ENCODE peak calls at places on chromosomes 6 and 20, in six cellular contexts. F, W, O, Q, G and C are unnamed samples.
A peak's percentile ranks its signal among the peaks of the same experiment; 100 is the strongest.

GRCh38 chr6:33589723-33590530 is 9.9 kb upstream of the BAK1 start:
- DNase-seq in F (peak; percentile 63), G (peak; percentile 37), O (peak; percentile 97), Q (no peak), W (peak; percentile 84), C (peak; percentile 58)

GRCh38 chr20:13839421-13840092 is 54.7 kb downstream of the NDUFAF5 start:
- DNase-seq in W (no peak), O (no peak), G (no peak), Q (no peak), F (no peak), C (no peak)

GRCh38 chr20:63536241-63536977 is 767 bp downstream of the PTK6 start:
- DNase-seq in W (no peak), O (no peak), G (no peak), Q (no peak), F (no peak), C (no peak)

GRCh38 chr6:152368761-152369624 is 268.2 kb downstream of the SYNE1 start:
- DNase-seq in O (no peak), Q (no peak), G (no peak), F (no peak), W (no peak), C (no peak)

GRCh38 chr6:80197474-80197873 is 91.0 kb downstream of the BCKDHB start:
- DNase-seq in G (no peak), W (no peak), F (no peak), O (no peak), Q (no peak), C (no peak)

GRCh38 chr20:23072892-23073586 is 13.1 kb downstream of the CD93 start:
- DNase-seq in G (no peak), O (no peak), F (no peak), Q (no peak), W (no peak), C (no peak)

GRCh38 chr6:157751547-157752200 is 71.4 kb upstream of the SNX9 start:
- DNase-seq in G (no peak), F (no peak), O (no peak), W (no peak), Q (no peak), C (no peak)

GRCh38 chr20:63497946-63498935 is 642 bp downstream of the EEF1A2 start:
- DNase-seq in F (no peak), O (no peak), G (no peak), W (no peak), Q (no peak), C (no peak)

GRCh38 chr6:55069132-55069781 is 105.1 kb upstream of the HCRTR2 start:
- DNase-seq in O (peak; percentile 49), Q (peak; percentile 2), W (no peak), F (no peak), G (no peak), C (no peak)

GRCh38 chr20:63014710-63015109 is 7.9 kb upstream of the BHLHE23 start:
- DNase-seq in W (no peak), G (no peak), F (no peak), Q (peak; percentile 50), O (no peak), C (no peak)

GRCh38 chr6:80343511-80343910 is 237.0 kb downstream of the BCKDHB start:
- DNase-seq in F (no peak), O (no peak), Q (no peak), G (no peak), W (no peak), C (no peak)

GRCh38 chr20:10603971-10604864 is 69.6 kb downstream of the JAG1 start:
- DNase-seq in W (no peak), O (peak; percentile 99), G (no peak), Q (no peak), F (no peak), C (no peak)

DNA sequence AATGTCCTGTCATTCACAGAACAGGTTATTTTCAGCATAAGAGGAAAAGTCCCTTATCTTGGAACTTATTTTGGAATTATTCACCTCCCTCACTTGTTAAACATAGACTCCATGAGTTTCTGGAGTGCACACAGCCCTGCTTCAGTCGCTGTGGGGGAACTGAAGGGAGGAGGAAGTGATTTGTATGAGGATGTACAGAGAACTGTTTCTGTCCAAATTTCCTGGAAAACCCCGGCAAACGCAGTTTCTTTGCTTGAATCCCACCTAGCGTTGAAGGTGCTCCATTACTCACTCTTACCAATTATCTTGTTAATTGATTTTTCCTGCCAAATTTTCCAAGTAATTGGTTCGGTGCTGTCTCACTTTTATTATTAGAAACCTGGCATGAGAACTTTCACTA is 78.0 kb upstream of the AGPAT4 start:
- DNase-seq in Q (no peak), F (no peak), W (peak; percentile 72), G (no peak), O (no peak), C (no peak)
- TF ChIP-seq TAF1 in Q (no peak), F (no peak), W (no peak), G (no peak), O (no peak), C (no peak)

GRCh38 chr6:109308018-109308492 is 74.2 kb downstream of the CD164 start:
- DNase-seq in Q (no peak), W (peak; percentile 79), F (no peak), G (no peak), O (peak; percentile 31), C (no peak)
- TF ChIP-seq POLR2A in Q (no peak), W (no peak), F (no peak), G (no peak), O (no peak), C (no peak)

DNA sequence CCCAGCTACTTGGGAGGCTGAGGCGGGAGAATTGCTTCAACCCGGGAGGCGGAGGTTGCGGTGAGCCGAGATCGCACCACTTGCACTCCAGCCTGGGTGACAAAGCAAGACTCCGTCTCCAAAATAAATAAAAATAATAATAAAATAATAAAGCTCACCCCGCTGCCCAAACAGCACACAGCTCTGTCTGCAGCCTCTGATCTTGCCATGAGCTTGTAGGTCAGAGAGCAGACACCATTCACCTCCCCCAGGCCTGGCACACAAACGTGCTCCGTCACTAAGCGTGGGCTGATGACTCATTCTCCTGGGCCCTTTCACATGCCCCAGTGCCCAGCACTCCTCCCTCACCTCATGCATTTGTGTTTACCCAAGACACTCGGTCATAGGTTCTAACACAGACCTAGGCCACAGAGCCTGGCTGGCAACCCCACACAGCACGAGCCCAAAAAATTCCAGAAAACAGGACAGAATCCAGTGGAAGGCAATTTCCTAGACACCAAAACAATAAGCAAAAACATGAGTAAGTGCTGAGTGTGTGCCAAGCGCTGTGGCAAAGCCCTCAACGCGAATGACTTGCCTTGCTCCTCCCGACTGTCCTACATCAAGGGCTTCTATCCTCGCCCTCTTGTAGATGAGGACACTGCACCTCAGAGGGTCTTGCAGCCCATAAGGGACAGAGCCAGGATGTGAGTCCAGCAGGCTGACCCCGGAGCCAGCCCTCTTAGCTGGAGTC is 18.0 kb downstream of the ATP9A start:
- DNase-seq in W (no peak), F (no peak), G (no peak), Q (no peak), O (peak; percentile 96), C (no peak)
- TF ChIP-seq TAF1 in W (no peak), F (no peak), G (no peak), Q (no peak), O (no peak), C (no peak)

GRCh38 chr6:37222125-37222967 is 35.2 kb upstream of the TBC1D22B start:
- DNase-seq in Q (peak; percentile 95), O (peak; percentile 91), G (peak; percentile 45), W (peak; percentile 91), F (peak; percentile 68), C (peak; percentile 77)
- TF ChIP-seq POLR2A in Q (no peak), O (peak; percentile 68), G (no peak), W (no peak), F (peak; percentile 33), C (no peak)

DNA sequence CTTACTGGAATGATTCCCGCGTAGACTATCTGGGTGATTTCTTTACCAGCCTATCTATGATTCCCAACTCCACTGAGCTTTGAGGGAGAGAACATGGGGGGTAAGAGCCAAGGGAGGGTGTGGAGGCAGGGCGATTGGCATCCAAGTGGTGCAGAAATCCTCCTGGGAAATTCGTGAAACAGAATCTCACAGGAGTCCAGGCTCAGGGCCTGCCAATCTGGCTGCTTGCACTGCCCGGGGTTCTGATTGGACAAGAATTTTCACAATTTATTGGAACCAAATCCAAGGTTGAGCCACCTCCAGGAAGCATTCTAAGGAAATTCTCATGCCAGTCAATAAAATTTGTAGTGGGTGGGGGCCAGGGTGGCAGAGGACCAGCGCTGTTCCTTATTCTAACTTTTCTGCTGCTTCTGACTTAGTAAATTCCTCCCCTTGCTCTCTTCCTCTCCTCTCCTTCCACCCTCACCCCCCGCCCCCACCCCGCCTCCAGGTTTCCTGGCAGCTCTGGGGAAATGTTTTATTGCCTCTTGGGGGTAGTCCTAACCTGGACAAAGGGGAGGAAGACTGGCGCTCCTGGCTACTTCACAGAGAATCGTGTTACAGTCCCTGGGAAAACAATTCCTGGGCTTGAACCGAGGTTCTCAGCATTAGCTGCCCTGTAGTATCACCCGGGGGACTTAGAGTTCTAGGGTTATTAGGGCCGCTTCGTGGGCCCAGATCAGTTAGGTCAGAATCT is 3.1 kb downstream of the BMP6 start:
- DNase-seq in W (no peak), Q (no peak), G (no peak), F (no peak), O (no peak), C (no peak)
- TF ChIP-seq TAF1 in W (no peak), Q (no peak), G (no peak), F (no peak), O (no peak), C (no peak)

GRCh38 chr6:44387346-44388134 is at the start of gene CDC5L:
- DNase-seq in G (peak; percentile 99), F (peak; percentile 80), Q (peak; percentile 85), W (peak; percentile 99), O (peak; percentile 99), C (peak; percentile 81)
- TF ChIP-seq POLR2A in G (peak; percentile 96), F (peak; percentile 96), Q (peak; percentile 72), W (peak; percentile 98), O (peak; percentile 94), C (peak; percentile 95)

GRCh38 chr20:33275871-33276270 is 7.1 kb upstream of the BPIFB1 start:
- DNase-seq in G (no peak), F (no peak), Q (no peak), O (no peak), W (no peak), C (no peak)
- TF ChIP-seq TAF1 in G (no peak), F (no peak), Q (no peak), O (no peak), W (no peak), C (no peak)

GRCh38 chr20:50348118-50348517 is 157.5 kb downstream of the CEBPB start:
- DNase-seq in F (no peak), O (no peak), Q (no peak), W (peak; percentile 32), G (no peak), C (no peak)

GRCh38 chr20:50344232-50345071 is 153.8 kb downstream of the CEBPB start:
- DNase-seq in F (no peak), Q (no peak), G (no peak), O (peak; percentile 62), W (peak; percentile 54), C (no peak)

GRCh38 chr20:50345712-50346371 is 155.2 kb downstream of the CEBPB start:
- DNase-seq in O (no peak), W (no peak), Q (no peak), G (no peak), F (no peak), C (no peak)

GRCh38 chr20:50347568-50347981 is 156.9 kb downstream of the CEBPB start:
- DNase-seq in F (no peak), O (no peak), Q (no peak), G (no peak), W (no peak), C (no peak)

GRCh38 chr20:50346372-50347347 is 156.0 kb downstream of the CEBPB start:
- DNase-seq in Q (no peak), F (no peak), W (no peak), O (no peak), G (no peak), C (no peak)
- TF ChIP-seq POLR2A in Q (no peak), F (no peak), W (no peak), O (no peak), G (no peak), C (no peak)

GRCh38 chr6:128112494-128112893 is 211.6 kb upstream of the THEMIS start:
- DNase-seq in G (no peak), Q (no peak), F (no peak), W (no peak), O (no peak), C (no peak)
- TF ChIP-seq TAF1 in G (no peak), Q (no peak), F (no peak), W (no peak), O (no peak), C (no peak)